ENCODE peak calls at places on chromosomes 13 and 19, in four cellular contexts. M, Z, E and C are unnamed samples.

GRCh38 chr13:113763961-113764792 is 5.2 kb downstream of the TMEM255B start:
- DNase-seq in Z (no peak), E (no peak), M (no peak), C (no peak)

GRCh38 chr19:19866599-19867248 is 1.0 kb downstream of the ZNF253 start:
- DNase-seq in E (peak), M (no peak), Z (peak), C (peak)

GRCh38 chr19:2552859-2553258 is 76.9 kb downstream of the GADD45B start:
- DNase-seq in Z (no peak), M (no peak), E (peak), C (no peak)

GRCh38 chr19:31354316-31354715 is 5.1 kb upstream of the TSHZ3 start:
- DNase-seq in E (no peak), Z (peak), M (no peak), C (no peak)

GRCh38 chr13:25659091-25659502 is 287.3 kb downstream of the ATP8A2 start:
- DNase-seq in M (no peak), E (no peak), Z (no peak), C (no peak)

GRCh38 chr19:49438261-49438660 is 3.1 kb downstream of the SLC17A7 start:
- DNase-seq in Z (no peak), M (no peak), E (no peak), C (no peak)

GRCh38 chr13:51152713-51153112 is 41.6 kb upstream of the C13orf42 start:
- DNase-seq in M (no peak), Z (no peak), E (no peak), C (no peak)

GRCh38 chr13:48038763-48039162 is 1.2 kb downstream of the NUDT15 start:
- DNase-seq in Z (peak), E (no peak), M (no peak), C (no peak)

GRCh38 chr13:51912091-51912490 is 50.3 kb downstream of the CCDC70 start:
- DNase-seq in E (no peak), M (no peak), Z (no peak), C (no peak)

GRCh38 chr13:25632166-25632888 is 260.6 kb downstream of the ATP8A2 start:
- DNase-seq in M (no peak), E (no peak), Z (no peak), C (no peak)

GRCh38 chr19:58518261-58519086 is 1.1 kb downstream of the ZBTB45 start:
- DNase-seq in E (no peak), M (no peak), Z (peak), C (no peak)

GRCh38 chr13:29877456-29878096 is 27.2 kb upstream of the UBL3 start:
- DNase-seq in Z (no peak), E (no peak), M (no peak), C (no peak)

GRCh38 chr19:37988758-37989635 is 82.0 kb downstream of the SIPA1L3 start:
- DNase-seq in M (no peak), Z (no peak), E (no peak), C (no peak)

GRCh38 chr13:98216135-98216565 is 39.1 kb upstream of the RNF113B start:
- DNase-seq in M (peak), E (no peak), Z (peak), C (no peak)

GRCh38 chr13:113448545-113448884 is 4.8 kb downstream of the ADPRHL1 start:
- DNase-seq in Z (no peak), E (no peak), M (no peak), C (peak)

GRCh38 chr13:20264271-20265018 is 32.3 kb upstream of the GJB6 start:
- DNase-seq in E (peak), M (no peak), Z (no peak), C (no peak)

GRCh38 chr19:38848299-38849146 is 1.3 kb downstream of the HNRNPL start:
- DNase-seq in Z (no peak), E (no peak), M (no peak), C (no peak)

GRCh38 chr19:45676851-45677263 is 8.8 kb downstream of the GIPR start:
- DNase-seq in M (no peak), E (no peak), Z (no peak), C (no peak)

GRCh38 chr13:37621811-37622361 is 23.3 kb upstream of the POSTN start:
- DNase-seq in E (no peak), M (no peak), Z (no peak), C (no peak)

GRCh38 chr13:27920677-27921420 is 1.0 kb downstream of the PDX1 start:
- DNase-seq in M (peak), E (no peak), Z (peak), C (no peak)

GRCh38 chr13:43237616-43238015 is 214.2 kb downstream of the DNAJC15 start:
- DNase-seq in M (no peak), E (no peak), Z (no peak), C (no peak)

GRCh38 chr19:9054768-9055167 is 32.1 kb upstream of the OR1M1 start:
- DNase-seq in Z (no peak), M (peak), E (no peak), C (no peak)
- H3K4me3 ChIP-seq in Z (no peak), M (no peak), E (no peak), C (no peak)

GRCh38 chr19:17539288-17540117 is 15.9 kb upstream of the COLGALT1 start:
- DNase-seq in Z (peak), E (no peak), M (peak), C (peak)
- TF ChIP-seq PBX3 in Z (no peak), E (no peak), M (no peak), C (no peak)

GRCh38 chr19:595326-596262 is 5.9 kb downstream of the HCN2 start:
- DNase-seq in E (no peak), Z (no peak), M (no peak), C (no peak)
- H3K4me3 ChIP-seq in E (no peak), Z (no peak), M (no peak), C (no peak)

GRCh38 chr19:41319500-41320184 is 9.7 kb downstream of the CCDC97 start:
- DNase-seq in E (no peak), Z (no peak), M (no peak), C (no peak)
- TF ChIP-seq PBX3 in E (no peak), Z (no peak), M (no peak), C (no peak)

DNA sequence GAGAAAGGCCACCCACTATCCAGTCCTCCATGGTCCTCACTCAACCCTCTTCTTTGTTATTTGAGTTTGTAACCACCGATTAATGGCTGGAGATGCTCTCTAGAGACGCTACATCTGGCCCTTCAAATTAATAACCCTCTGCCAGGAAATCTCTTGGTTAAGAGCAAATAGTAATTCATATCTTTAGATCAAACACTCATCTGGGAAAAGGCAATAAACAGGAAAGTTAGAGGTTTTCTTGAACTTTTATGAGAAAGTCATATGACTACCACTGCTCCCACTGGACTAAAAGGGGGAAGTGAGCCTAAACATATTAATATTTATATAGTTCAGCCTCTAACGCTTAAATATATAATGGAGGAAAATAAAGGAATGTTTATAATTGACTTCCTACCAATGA is 2.9 kb downstream of the TBC1D4 start:
- DNase-seq in M (no peak), Z (no peak), E (no peak), C (no peak)
- H3K4me3 ChIP-seq in M (no peak), Z (no peak), E (peak), C (peak)

GRCh38 chr19:28468701-28469459 is 744.1 kb downstream of the UQCRFS1 start:
- DNase-seq in E (no peak), Z (no peak), M (no peak), C (no peak)
- TF ChIP-seq PBX3 in E (no peak), Z (no peak), M (no peak), C (no peak)

GRCh38 chr13:95929430-95929829 is 123.8 kb downstream of the UGGT2 start:
- DNase-seq in E (no peak), M (no peak), Z (no peak), C (no peak)
- H3K4me3 ChIP-seq in E (no peak), M (no peak), Z (no peak), C (no peak)

GRCh38 chr19:47100290-47100689 is 13.3 kb downstream of the ZC3H4 start:
- DNase-seq in E (no peak), Z (no peak), M (peak), C (no peak)

GRCh38 chr19:47105874-47106273 is 7.7 kb downstream of the ZC3H4 start:
- DNase-seq in M (no peak), E (no peak), Z (no peak), C (no peak)

GRCh38 chr19:47099576-47100050 is 14.0 kb downstream of the ZC3H4 start:
- DNase-seq in Z (no peak), E (no peak), M (no peak), C (no peak)

GRCh38 chr19:47104678-47105077 is 8.9 kb downstream of the ZC3H4 start:
- DNase-seq in M (no peak), Z (no peak), E (no peak), C (no peak)

GRCh38 chr19:47102561-47103135 is 10.9 kb downstream of the ZC3H4 start:
- DNase-seq in E (no peak), Z (no peak), M (no peak), C (no peak)
- TF ChIP-seq PBX3 in E (no peak), Z (no peak), M (no peak), C (no peak)

GRCh38 chr19:41327499-41328156 is 17.7 kb downstream of the CCDC97 start:
- DNase-seq in E (no peak), M (peak), Z (peak), C (no peak)

GRCh38 chr19:41328157-41328817 is 18.3 kb downstream of the CCDC97 start:
- DNase-seq in M (peak), Z (no peak), E (no peak), C (no peak)

GRCh38 chr19:41325640-41325946 is 15.6 kb downstream of the CCDC97 start:
- DNase-seq in Z (no peak), E (no peak), M (no peak), C (no peak)

GRCh38 chr19:41325947-41326706 is 16.2 kb downstream of the CCDC97 start:
- DNase-seq in M (no peak), E (no peak), Z (peak), C (peak)

GRCh38 chr19:41327076-41327475 is 17.1 kb downstream of the CCDC97 start:
- DNase-seq in E (no peak), M (no peak), Z (no peak), C (no peak)
- H3K4me3 ChIP-seq in E (peak), M (no peak), Z (no peak), C (no peak)